ENCODE peak calls at places on chromosomes 1 and 21, in seven cellular contexts. V is neural crest cell; I is nephron progenitor cell; H is heart right ventricle; A is CD8-positive, alpha-beta T cell; U is transverse colon; N is activated B cell treated with CpG ODN at 0.5 μM for 24 hours. E is an unnamed sample.

GRCh38 chr1:171426645-171427044 is 58.7 kb upstream of the PRRC2C start:
- DNase-seq in U (no peak), A (no peak), N (no peak), I (no peak), H (no peak), V (no peak), E (no peak)

GRCh38 chr1:219329606-219330005 is 155.9 kb downstream of the LYPLAL1 start:
- DNase-seq in I (no peak), H (no peak), V (no peak), A (no peak), N (no peak), U (no peak), E (no peak)

GRCh38 chr1:24888971-24889670 is 41.0 kb downstream of the RUNX3 start:
- DNase-seq in N (no peak), I (no peak), H (no peak), V (no peak), A (no peak), U (no peak), E (no peak)

GRCh38 chr1:225699336-225699735 is 46.4 kb upstream of the ENAH start:
- DNase-seq in V (no peak), H (no peak), I (no peak), A (no peak), N (no peak), U (no peak), E (no peak)

GRCh38 chr21:25733859-25734653 is 648 bp downstream of the ATP5PF start:
- DNase-seq in H (no peak), A (no peak), I (peak), U (no peak), V (no peak), N (no peak), E (peak)

GRCh38 chr1:203557390-203557789 is 63.4 kb downstream of the OPTC start:
- DNase-seq in V (no peak), I (no peak), H (peak), A (no peak), N (no peak), U (peak), E (no peak)

GRCh38 chr1:193926956-193927355 is 740.5 kb upstream of the B3GALT2 start:
- DNase-seq in U (no peak), A (no peak), V (no peak), I (no peak), N (no peak), H (peak), E (no peak)

GRCh38 chr1:209045326-209046057 is 538.0 kb upstream of the CAMK1G start:
- DNase-seq in V (no peak), A (no peak), H (no peak), N (no peak), U (peak), I (no peak), E (no peak)

GRCh38 chr1:2353907-2354438 is 37.4 kb downstream of the MORN1 start:
- DNase-seq in U (no peak), A (peak), N (no peak), V (no peak), I (no peak), H (no peak), E (no peak)

GRCh38 chr1:71303617-71304041 is 222.8 kb upstream of the ZRANB2 start:
- DNase-seq in U (no peak), V (no peak), N (no peak), H (no peak), I (no peak), A (no peak), E (no peak)

GRCh38 chr1:1432566-1432950 is 2.9 kb upstream of the VWA1 start:
- DNase-seq in I (no peak), N (no peak), U (no peak), A (no peak), H (no peak), V (no peak), E (no peak)

GRCh38 chr1:16631248-16632043 is 18.1 kb upstream of the NBPF1 start:
- DNase-seq in U (peak), V (no peak), A (peak), I (peak), N (peak), H (peak), E (peak)

GRCh38 chr1:6269997-6270401 is 9.1 kb upstream of the GPR153 start:
- DNase-seq in H (no peak), A (no peak), U (peak), V (no peak), I (peak), N (no peak), E (no peak)

GRCh38 chr1:229950908-229951307 is 116.1 kb upstream of the GALNT2 start:
- DNase-seq in H (no peak), V (no peak), N (no peak), I (no peak), U (no peak), A (no peak), E (no peak)

GRCh38 chr1:69765941-69766340 is 198.2 kb downstream of the LRRC7 start:
- DNase-seq in U (no peak), I (no peak), V (no peak), H (no peak), A (no peak), N (no peak), E (no peak)

GRCh38 chr1:224377676-224378006 is 21.0 kb downstream of the CNIH4 start:
- DNase-seq in I (no peak), A (no peak), H (no peak), V (no peak), U (no peak), N (no peak), E (no peak)

GRCh38 chr1:18464665-18465050 is 16.1 kb upstream of the KLHDC7A start:
- DNase-seq in I (no peak), H (no peak), V (no peak), N (no peak), A (no peak), U (peak), E (no peak)

GRCh38 chr1:43452789-43453441 is 816 bp downstream of the HYI start:
- DNase-seq in V (no peak), I (no peak), N (no peak), H (no peak), U (no peak), A (no peak), E (no peak)

GRCh38 chr1:121522061-121522759 is 337.4 kb downstream of the SRGAP2C start:
- DNase-seq in V (no peak), N (no peak), H (no peak), A (no peak), I (no peak), U (no peak), E (no peak)

GRCh38 chr1:149914545-149914944 is 3.1 kb downstream of the SV2A start:
- DNase-seq in A (no peak), U (no peak), N (no peak), H (no peak), I (no peak), V (no peak), E (no peak)

GRCh38 chr1:16450863-16451481 is 10.4 kb downstream of the NECAP2 start:
- DNase-seq in U (no peak), A (no peak), N (no peak), I (no peak), V (no peak), H (no peak), E (no peak)

DNA sequence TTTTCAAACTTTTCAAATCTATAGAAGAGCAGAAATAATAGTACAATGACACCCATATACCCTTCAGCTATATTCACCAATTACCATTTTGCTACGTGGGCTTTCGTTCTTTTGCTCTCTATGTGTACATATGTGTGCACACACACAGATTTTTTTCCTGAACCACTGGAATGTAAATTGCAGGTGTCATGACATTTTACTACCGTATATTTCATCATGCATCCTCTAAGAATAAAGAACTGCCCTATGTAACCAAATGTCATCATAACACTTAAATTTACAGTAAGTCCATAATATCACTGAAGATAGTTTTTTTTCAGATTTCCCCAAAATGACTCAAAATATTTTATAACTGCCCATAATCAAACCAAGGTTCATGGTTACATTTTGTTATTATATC is 88.4 kb upstream of the GFI1 start:
- DNase-seq in H (no peak), N (no peak), A (no peak), V (no peak), I (no peak), U (no peak), E (no peak)
- TF ChIP-seq CTCF in H (no peak), N (no peak), A (no peak), V (no peak), I (no peak), U (no peak), E (no peak)

DNA sequence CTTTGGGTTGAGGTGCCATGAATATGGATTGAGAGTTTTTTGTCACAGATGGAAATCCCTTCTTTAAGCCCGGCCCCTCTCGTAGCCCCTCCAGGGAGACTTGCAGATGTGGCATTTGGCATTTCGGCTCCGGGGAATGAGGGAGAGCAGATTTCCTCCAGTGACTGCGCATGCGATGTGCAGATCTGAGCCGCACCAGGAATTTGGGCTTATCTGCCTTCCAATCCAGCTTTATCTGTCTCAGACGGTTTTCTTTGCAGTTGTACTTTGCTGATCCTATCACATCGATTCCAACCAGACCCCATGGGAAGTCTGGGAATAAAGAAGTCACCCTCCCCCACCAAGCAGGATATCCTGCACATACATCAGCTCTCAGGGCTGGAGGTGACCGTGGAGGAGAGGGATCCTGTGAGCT is 11.7 kb downstream of the KIF26B start:
- DNase-seq in H (no peak), U (no peak), A (no peak), I (no peak), N (no peak), V (no peak), E (no peak)
- TF ChIP-seq CTCF in H (no peak), U (no peak), A (no peak), I (no peak), N (no peak), V (no peak), E (no peak)

GRCh38 chr21:44371596-44371995 is 18.2 kb downstream of the TRPM2 start:
- DNase-seq in V (no peak), H (no peak), U (no peak), A (no peak), N (no peak), I (no peak), E (no peak)

GRCh38 chr21:44370027-44370735 is 16.8 kb downstream of the TRPM2 start:
- DNase-seq in I (peak), V (peak), A (no peak), U (no peak), N (no peak), H (no peak), E (no peak)

GRCh38 chr21:44366586-44367211 is 13.3 kb downstream of the TRPM2 start:
- DNase-seq in I (no peak), A (no peak), N (no peak), H (no peak), U (no peak), V (no peak), E (no peak)

GRCh38 chr21:44370771-44371410 is 17.5 kb downstream of the TRPM2 start:
- DNase-seq in A (no peak), U (no peak), V (no peak), I (no peak), N (no peak), H (no peak), E (no peak)

GRCh38 chr21:44368711-44369446 is 15.5 kb downstream of the TRPM2 start:
- DNase-seq in H (no peak), V (no peak), I (peak), A (no peak), N (no peak), U (no peak), E (no peak)
- TF ChIP-seq CTCF in H (no peak), V (no peak), I (no peak), A (no peak), N (no peak), U (no peak), E (no peak)

GRCh38 chr1:93909146-93910050 is at the start of gene GCLM:
- DNase-seq in H (peak), U (peak), I (peak), V (peak), N (peak), A (peak), E (peak)
- TF ChIP-seq CTCF in H (peak), U (peak), I (peak), V (peak), N (peak), A (peak), E (peak)

GRCh38 chr21:42112223-42112622 is 41.1 kb downstream of the UMODL1 start:
- DNase-seq in I (no peak), N (no peak), U (no peak), V (no peak), H (no peak), A (no peak), E (no peak)

GRCh38 chr21:42115136-42115683 is 44.1 kb downstream of the UMODL1 start:
- DNase-seq in H (no peak), N (no peak), V (no peak), A (no peak), U (no peak), I (no peak), E (no peak)

GRCh38 chr21:42112857-42113256 is 41.7 kb downstream of the UMODL1 start:
- DNase-seq in H (no peak), A (no peak), V (no peak), N (no peak), I (no peak), U (no peak), E (no peak)

GRCh38 chr21:42114646-42115045 is 43.5 kb downstream of the UMODL1 start:
- DNase-seq in U (no peak), V (no peak), N (no peak), H (no peak), A (no peak), I (no peak), E (no peak)

DNA sequence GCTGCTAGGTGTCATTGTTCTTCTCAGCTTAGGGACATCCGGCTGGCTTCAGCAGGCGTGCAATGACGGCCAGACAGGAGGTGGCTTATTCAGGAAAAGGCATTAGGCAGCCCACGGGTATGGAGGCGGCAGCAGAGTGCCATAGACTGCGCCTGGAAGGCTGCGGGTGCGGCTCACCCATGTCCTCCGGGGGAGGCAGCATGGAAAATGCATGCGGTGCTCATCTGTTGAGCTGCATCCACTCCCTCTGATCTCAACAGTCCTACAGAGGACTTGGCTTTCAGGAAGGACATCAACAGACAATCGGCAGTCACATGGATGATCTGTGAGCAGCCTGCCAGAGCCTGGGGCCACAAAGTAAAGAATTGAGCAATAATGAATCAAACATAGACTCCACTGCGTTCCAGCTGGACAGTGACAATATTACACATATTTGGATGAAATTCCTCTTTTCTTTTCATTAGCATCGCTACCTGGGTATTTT is 42.9 kb downstream of the UMODL1 start:
- DNase-seq in V (no peak), U (no peak), H (no peak), N (no peak), A (no peak), I (no peak), E (no peak)
- TF ChIP-seq CTCF in V (peak), U (peak), H (no peak), N (no peak), A (no peak), I (no peak), E (peak)

GRCh38 chr21:15062566-15062965 is 2.2 kb downstream of the NRIP1 start:
- DNase-seq in H (no peak), V (no peak), N (no peak), I (no peak), A (no peak), U (no peak), E (no peak)
- TF ChIP-seq CTCF in H (peak), V (peak), N (no peak), I (no peak), A (no peak), U (no peak), E (no peak)

E was measured in mesothelial cell of epicardium.